ENCODE peak calls at places on chromosome 7, in four cellular contexts. C is D341Med; Q is stimulated activated CD8-positive, alpha-beta memory T cell treated with anti-CD3 and anti-CD28 coated beads, Interleukin-7, amount 100 ng/mL, for 4 hours; D is heart right ventricle. Y is an unnamed sample.

GRCh38 chr7:36967387-36967786 is 243.1 kb upstream of the AOAH start:
- DNase-seq in D (peak), Q (no peak), C (peak), Y (no peak)

GRCh38 chr7:69129524-69129923 is 468.8 kb upstream of the AUTS2 start:
- DNase-seq in Q (no peak), D (no peak), C (no peak), Y (no peak)

GRCh38 chr7:106521115-106521514 is 139.8 kb downstream of the CCDC71L start:
- DNase-seq in D (no peak), C (no peak), Q (no peak), Y (no peak)

GRCh38 chr7:140294454-140294853 is 103.9 kb downstream of the SLC37A3 start:
- DNase-seq in Q (no peak), D (no peak), C (no peak), Y (no peak)

GRCh38 chr7:119935418-119936025 is 337.5 kb upstream of the KCND2 start:
- DNase-seq in C (no peak), Q (no peak), D (no peak), Y (peak)

GRCh38 chr7:16428672-16429071 is 7.3 kb upstream of the CRPPA start:
- DNase-seq in D (no peak), C (no peak), Q (no peak), Y (no peak)

GRCh38 chr7:137669706-137670105 is 177.1 kb downstream of the DGKI start:
- DNase-seq in C (no peak), D (no peak), Q (no peak), Y (no peak)

GRCh38 chr7:157554393-157555238 is 217.8 kb downstream of the DNAJB6 start:
- DNase-seq in Q (no peak), D (no peak), C (no peak), Y (no peak)

GRCh38 chr7:128831994-128832879 is 2.0 kb downstream of the FLNC start:
- DNase-seq in C (no peak), D (peak), Q (no peak), Y (no peak)

GRCh38 chr7:6558837-6559236 is 7.6 kb upstream of the GRID2IP start:
- DNase-seq in Q (no peak), D (no peak), C (peak), Y (no peak)